ENCODE peak calls at places on chromosomes 5 and 9, in seven cellular contexts. One of them, this sample, is unnamed.
A peak's percentile ranks its signal among the peaks of the same experiment; 100 is the strongest.

GRCh38 chr9:130542038-130542437 is 37.3 kb upstream of the FUBP3 start:
- DNase-seq in mesenchymal stem cell: no peak
- DNase-seq in heart right ventricle: no peak
- DNase-seq in upper lobe of left lung: no peak
- DNase-seq in neuronal stem cell: no peak
- DNase-seq in CD8-positive, alpha-beta memory T cell: no peak
- DNase-seq in right lobe of liver: no peak
- DNase-seq in this sample: no peak

GRCh38 chr9:85900504-85901201 is 40.3 kb upstream of the NAA35 start:
- DNase-seq in mesenchymal stem cell: peak; percentile 47
- DNase-seq in heart right ventricle: no peak
- DNase-seq in upper lobe of left lung: no peak
- DNase-seq in neuronal stem cell: peak; percentile 15
- DNase-seq in CD8-positive, alpha-beta memory T cell: peak; percentile 40
- DNase-seq in right lobe of liver: no peak
- DNase-seq in this sample: no peak

GRCh38 chr9:121675969-121676822 is 24.8 kb downstream of the DAB2IP start:
- DNase-seq in mesenchymal stem cell: peak; percentile 23
- DNase-seq in heart right ventricle: peak; percentile 51
- DNase-seq in upper lobe of left lung: no peak
- DNase-seq in neuronal stem cell: no peak
- DNase-seq in CD8-positive, alpha-beta memory T cell: no peak
- DNase-seq in right lobe of liver: peak; percentile 92
- DNase-seq in this sample: peak; percentile 55

GRCh38 chr9:105415344-105415980 is 32.4 kb upstream of the FSD1L start:
- DNase-seq in mesenchymal stem cell: peak; percentile 65
- DNase-seq in heart right ventricle: no peak
- DNase-seq in upper lobe of left lung: no peak
- DNase-seq in neuronal stem cell: peak; percentile 79
- DNase-seq in CD8-positive, alpha-beta memory T cell: peak; percentile 33
- DNase-seq in right lobe of liver: no peak
- DNase-seq in this sample: peak; percentile 57

GRCh38 chr9:35827486-35827885 is 1.0 kb downstream of the FAM221B start:
- DNase-seq in mesenchymal stem cell: peak; percentile 60
- DNase-seq in heart right ventricle: no peak
- DNase-seq in upper lobe of left lung: no peak
- DNase-seq in neuronal stem cell: no peak
- DNase-seq in CD8-positive, alpha-beta memory T cell: no peak
- DNase-seq in right lobe of liver: no peak
- DNase-seq in this sample: no peak

GRCh38 chr5:140075371-140075770 is 32.3 kb upstream of the NRG2 start:
- DNase-seq in mesenchymal stem cell: no peak
- DNase-seq in heart right ventricle: no peak
- DNase-seq in upper lobe of left lung: no peak
- DNase-seq in neuronal stem cell: no peak
- DNase-seq in CD8-positive, alpha-beta memory T cell: no peak
- DNase-seq in right lobe of liver: no peak
- DNase-seq in this sample: no peak

GRCh38 chr9:34992376-34992951 is 2.9 kb downstream of the DNAJB5 start:
- DNase-seq in mesenchymal stem cell: peak; percentile 95
- DNase-seq in heart right ventricle: peak; percentile 56
- DNase-seq in upper lobe of left lung: peak; percentile 79
- DNase-seq in neuronal stem cell: no peak
- DNase-seq in CD8-positive, alpha-beta memory T cell: no peak
- DNase-seq in right lobe of liver: no peak
- DNase-seq in this sample: peak; percentile 57

GRCh38 chr5:372556-372910 is 51.0 kb downstream of the AHRR start:
- DNase-seq in mesenchymal stem cell: no peak
- DNase-seq in heart right ventricle: no peak
- DNase-seq in upper lobe of left lung: peak; percentile 36
- DNase-seq in neuronal stem cell: no peak
- DNase-seq in CD8-positive, alpha-beta memory T cell: no peak
- DNase-seq in right lobe of liver: no peak
- DNase-seq in this sample: no peak

GRCh38 chr5:2566280-2566679 is 185.2 kb downstream of the IRX2 start:
- DNase-seq in mesenchymal stem cell: no peak
- DNase-seq in heart right ventricle: no peak
- DNase-seq in upper lobe of left lung: no peak
- DNase-seq in neuronal stem cell: no peak
- DNase-seq in CD8-positive, alpha-beta memory T cell: no peak
- DNase-seq in right lobe of liver: no peak
- DNase-seq in this sample: no peak

GRCh38 chr9:126440042-126440441 is 113.4 kb downstream of the MVB12B start:
- DNase-seq in mesenchymal stem cell: no peak
- DNase-seq in heart right ventricle: no peak
- DNase-seq in upper lobe of left lung: no peak
- DNase-seq in neuronal stem cell: no peak
- DNase-seq in CD8-positive, alpha-beta memory T cell: no peak
- DNase-seq in right lobe of liver: no peak
- DNase-seq in this sample: no peak

GRCh38 chr5:170641589-170642031 is 137.8 kb downstream of the KCNIP1 start:
- DNase-seq in mesenchymal stem cell: no peak
- DNase-seq in heart right ventricle: no peak
- DNase-seq in upper lobe of left lung: no peak
- DNase-seq in neuronal stem cell: no peak
- DNase-seq in CD8-positive, alpha-beta memory T cell: no peak
- DNase-seq in right lobe of liver: no peak
- DNase-seq in this sample: no peak

GRCh38 chr9:26271495-26272122 is 593.4 kb upstream of the TUSC1 start:
- DNase-seq in mesenchymal stem cell: no peak
- DNase-seq in heart right ventricle: no peak
- DNase-seq in upper lobe of left lung: no peak
- DNase-seq in neuronal stem cell: no peak
- DNase-seq in CD8-positive, alpha-beta memory T cell: no peak
- DNase-seq in right lobe of liver: no peak
- DNase-seq in this sample: no peak

GRCh38 chr9:111645806-111646205 is 14.7 kb downstream of the DNAJC25 start:
- DNase-seq in mesenchymal stem cell: no peak
- DNase-seq in heart right ventricle: no peak
- DNase-seq in upper lobe of left lung: no peak
- DNase-seq in neuronal stem cell: no peak
- DNase-seq in CD8-positive, alpha-beta memory T cell: no peak
- DNase-seq in right lobe of liver: no peak
- DNase-seq in this sample: no peak

GRCh38 chr5:72937517-72938061 is 18.3 kb upstream of the FCHO2 start:
- DNase-seq in mesenchymal stem cell: no peak
- DNase-seq in heart right ventricle: no peak
- DNase-seq in upper lobe of left lung: no peak
- DNase-seq in neuronal stem cell: no peak
- DNase-seq in CD8-positive, alpha-beta memory T cell: no peak
- DNase-seq in right lobe of liver: no peak
- DNase-seq in this sample: no peak

GRCh38 chr5:135426102-135427082 is 20.8 kb downstream of the DCANP1 start:
- DNase-seq in mesenchymal stem cell: peak; percentile 58
- DNase-seq in heart right ventricle: no peak
- DNase-seq in upper lobe of left lung: no peak
- DNase-seq in neuronal stem cell: peak; percentile 21
- DNase-seq in CD8-positive, alpha-beta memory T cell: no peak
- DNase-seq in right lobe of liver: no peak
- DNase-seq in this sample: no peak

GRCh38 chr5:87361536-87362213 is 51.1 kb downstream of the CCNH start:
- DNase-seq in mesenchymal stem cell: no peak
- DNase-seq in heart right ventricle: no peak
- DNase-seq in upper lobe of left lung: no peak
- DNase-seq in neuronal stem cell: no peak
- DNase-seq in CD8-positive, alpha-beta memory T cell: no peak
- DNase-seq in right lobe of liver: no peak
- DNase-seq in this sample: no peak

DNA sequence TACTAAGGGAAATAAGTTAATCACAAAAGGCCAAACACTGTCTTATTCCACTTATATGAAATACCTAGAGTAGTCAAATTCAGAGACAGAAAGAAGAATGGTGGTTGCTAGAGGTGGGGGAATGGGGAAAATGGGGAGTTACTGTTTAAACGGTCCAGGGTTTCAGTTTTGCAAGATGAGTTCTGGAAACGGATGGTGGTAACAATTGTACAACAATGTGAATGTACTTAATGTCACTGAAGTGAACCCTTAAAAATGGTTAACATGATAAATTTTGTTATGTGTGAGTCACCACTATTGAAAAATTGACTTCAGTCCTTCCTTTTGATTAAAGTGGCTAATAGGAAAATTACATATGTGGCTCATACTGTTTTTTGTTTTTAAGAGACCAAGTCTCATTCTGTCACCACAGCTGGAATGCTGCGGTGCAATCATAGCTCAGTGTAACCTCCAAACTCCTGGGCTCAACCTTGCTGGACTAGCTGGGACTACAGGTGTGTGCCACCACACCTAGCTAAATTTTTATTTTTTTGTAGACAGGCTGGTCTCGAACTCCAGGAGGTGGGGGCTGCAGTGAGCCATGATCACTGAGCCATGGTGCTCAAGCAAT is 8.7 kb downstream of the UBQLN1 start:
- DNase-seq in mesenchymal stem cell: no peak
- DNase-seq in heart right ventricle: no peak
- DNase-seq in upper lobe of left lung: no peak
- DNase-seq in neuronal stem cell: no peak
- DNase-seq in CD8-positive, alpha-beta memory T cell: no peak
- DNase-seq in right lobe of liver: no peak
- DNase-seq in this sample: no peak
- H3K4me3 ChIP-seq in mesenchymal stem cell: no peak overlapping the region
- H3K4me3 ChIP-seq in heart right ventricle: no peak overlapping the region
- H3K4me3 ChIP-seq in upper lobe of left lung: no peak overlapping the region
- H3K4me3 ChIP-seq in neuronal stem cell: no peak overlapping the region
- H3K4me3 ChIP-seq in CD8-positive, alpha-beta memory T cell: no peak overlapping the region
- H3K4me3 ChIP-seq in right lobe of liver: no peak overlapping the region
- H3K4me3 ChIP-seq in this sample: no peak overlapping the region

GRCh38 chr9:8401961-8402701 is 602.6 kb upstream of the DMAC1 start:
- DNase-seq in mesenchymal stem cell: no peak
- DNase-seq in heart right ventricle: no peak
- DNase-seq in upper lobe of left lung: no peak
- DNase-seq in neuronal stem cell: no peak
- DNase-seq in CD8-positive, alpha-beta memory T cell: no peak
- DNase-seq in right lobe of liver: no peak
- DNase-seq in this sample: no peak
- H3K4me3 ChIP-seq in mesenchymal stem cell: no peak overlapping the region
- H3K4me3 ChIP-seq in heart right ventricle: no peak overlapping the region
- H3K4me3 ChIP-seq in upper lobe of left lung: no peak overlapping the region
- H3K4me3 ChIP-seq in neuronal stem cell: no peak overlapping the region
- H3K4me3 ChIP-seq in CD8-positive, alpha-beta memory T cell: no peak overlapping the region
- H3K4me3 ChIP-seq in right lobe of liver: no peak overlapping the region
- H3K4me3 ChIP-seq in this sample: no peak overlapping the region

GRCh38 chr9:93119703-93119952 is 14.4 kb downstream of the NINJ1 start:
- DNase-seq in mesenchymal stem cell: no peak
- DNase-seq in heart right ventricle: no peak
- DNase-seq in upper lobe of left lung: no peak
- DNase-seq in neuronal stem cell: no peak
- DNase-seq in CD8-positive, alpha-beta memory T cell: no peak
- DNase-seq in right lobe of liver: no peak
- DNase-seq in this sample: no peak
- H3K4me3 ChIP-seq in mesenchymal stem cell: no peak overlapping the region
- H3K4me3 ChIP-seq in heart right ventricle: no peak overlapping the region
- H3K4me3 ChIP-seq in upper lobe of left lung: no peak overlapping the region
- H3K4me3 ChIP-seq in neuronal stem cell: no peak overlapping the region
- H3K4me3 ChIP-seq in CD8-positive, alpha-beta memory T cell: no peak overlapping the region
- H3K4me3 ChIP-seq in right lobe of liver: no peak overlapping the region
- H3K4me3 ChIP-seq in this sample: no peak overlapping the region

GRCh38 chr5:10577371-10578291 is 13.8 kb downstream of the ANKRD33B start:
- DNase-seq in mesenchymal stem cell: no peak
- DNase-seq in heart right ventricle: peak; percentile 30
- DNase-seq in upper lobe of left lung: no peak
- DNase-seq in neuronal stem cell: no peak
- DNase-seq in CD8-positive, alpha-beta memory T cell: no peak
- DNase-seq in right lobe of liver: no peak
- DNase-seq in this sample: no peak

GRCh38 chr5:10576121-10576789 is 12.4 kb downstream of the ANKRD33B start:
- DNase-seq in mesenchymal stem cell: no peak
- DNase-seq in heart right ventricle: no peak
- DNase-seq in upper lobe of left lung: no peak
- DNase-seq in neuronal stem cell: no peak
- DNase-seq in CD8-positive, alpha-beta memory T cell: no peak
- DNase-seq in right lobe of liver: peak; percentile 74
- DNase-seq in this sample: no peak

GRCh38 chr5:10578869-10579268 is 15.0 kb downstream of the ANKRD33B start:
- DNase-seq in mesenchymal stem cell: no peak
- DNase-seq in heart right ventricle: no peak
- DNase-seq in upper lobe of left lung: no peak
- DNase-seq in neuronal stem cell: no peak
- DNase-seq in CD8-positive, alpha-beta memory T cell: no peak
- DNase-seq in right lobe of liver: no peak
- DNase-seq in this sample: no peak

GRCh38 chr5:10578292-10578663 is 14.4 kb downstream of the ANKRD33B start:
- DNase-seq in mesenchymal stem cell: no peak
- DNase-seq in heart right ventricle: no peak
- DNase-seq in upper lobe of left lung: no peak
- DNase-seq in neuronal stem cell: no peak
- DNase-seq in CD8-positive, alpha-beta memory T cell: no peak
- DNase-seq in right lobe of liver: no peak
- DNase-seq in this sample: no peak

DNA sequence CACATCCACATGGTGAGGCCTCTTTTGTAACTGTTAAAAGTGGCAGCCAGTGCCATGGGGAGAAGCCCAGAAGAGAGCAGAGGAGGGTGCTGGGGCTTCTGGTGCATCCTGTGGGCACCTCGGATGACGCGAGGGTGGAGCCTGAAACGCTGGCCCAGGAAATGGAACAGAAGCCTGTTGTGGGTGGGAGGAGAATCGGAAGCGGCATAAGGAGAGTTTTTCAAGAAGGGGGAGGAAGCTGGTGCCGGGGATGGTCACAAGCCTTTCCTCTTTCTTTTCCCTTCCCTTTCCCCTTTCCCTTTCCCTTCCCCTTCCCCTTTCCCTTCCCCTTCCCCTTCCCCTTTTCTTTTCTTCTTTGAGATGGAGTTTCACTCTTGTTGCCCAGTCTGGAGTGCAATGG is 12.9 kb downstream of the ANKRD33B start:
- DNase-seq in mesenchymal stem cell: no peak
- DNase-seq in heart right ventricle: no peak
- DNase-seq in upper lobe of left lung: no peak
- DNase-seq in neuronal stem cell: no peak
- DNase-seq in CD8-positive, alpha-beta memory T cell: no peak
- DNase-seq in right lobe of liver: no peak
- DNase-seq in this sample: no peak
- H3K4me3 ChIP-seq in mesenchymal stem cell: no peak overlapping the region
- H3K4me3 ChIP-seq in heart right ventricle: no peak overlapping the region
- H3K4me3 ChIP-seq in upper lobe of left lung: no peak overlapping the region
- H3K4me3 ChIP-seq in neuronal stem cell: no peak overlapping the region
- H3K4me3 ChIP-seq in CD8-positive, alpha-beta memory T cell: no peak overlapping the region
- H3K4me3 ChIP-seq in right lobe of liver: no peak overlapping the region
- H3K4me3 ChIP-seq in this sample: no peak overlapping the region

GRCh38 chr5:124661317-124662141 is 84.9 kb downstream of the ZNF608 start:
- DNase-seq in mesenchymal stem cell: peak; percentile 90
- DNase-seq in heart right ventricle: no peak
- DNase-seq in upper lobe of left lung: no peak
- DNase-seq in neuronal stem cell: peak; percentile 86
- DNase-seq in CD8-positive, alpha-beta memory T cell: no peak
- DNase-seq in right lobe of liver: no peak
- DNase-seq in this sample: no peak
- H3K4me3 ChIP-seq in mesenchymal stem cell: peak overlapping the region; percentile 31
- H3K4me3 ChIP-seq in heart right ventricle: no peak overlapping the region
- H3K4me3 ChIP-seq in upper lobe of left lung: no peak overlapping the region
- H3K4me3 ChIP-seq in neuronal stem cell: no peak overlapping the region
- H3K4me3 ChIP-seq in CD8-positive, alpha-beta memory T cell: no peak overlapping the region
- H3K4me3 ChIP-seq in right lobe of liver: peak overlapping the region; percentile 16
- H3K4me3 ChIP-seq in this sample: no peak overlapping the region

This sample was measured in ovary.